ENCODE peak calls at places on chromosomes 12 and 14, in seven cellular contexts. F is HepG2, W is HCT116, I is A549, E is SK-N-SH, U is GM12878, Y is K562. M is an unnamed sample. For H3K9me3, the result is how much of the 10 kb centered on the place peaks cover.

GRCh38 chr14:73741386-73741875 is 27.2 kb upstream of the PNMA1 start:
- DNase-seq in E (peak), Y (peak), F (peak), U (no peak), I (no peak), W (no peak), M (no peak)

GRCh38 chr12:102631274-102631673 is 150.9 kb upstream of the IGF1 start:
- DNase-seq in E (no peak), I (peak), W (no peak), F (no peak), Y (no peak), U (no peak), M (no peak)

GRCh38 chr14:97408937-97409860 is 612.0 kb downstream of the VRK1 start:
- DNase-seq in W (no peak), Y (no peak), I (no peak), U (peak), E (no peak), F (no peak), M (no peak)

GRCh38 chr12:120940799-120941198 is 36.6 kb upstream of the SPPL3 start:
- DNase-seq in W (no peak), Y (no peak), F (no peak), I (no peak), U (no peak), E (no peak), M (no peak)

GRCh38 chr14:68373847-68374582 is 418.9 kb downstream of the ZFP36L1 start:
- DNase-seq in I (no peak), Y (no peak), W (no peak), F (no peak), U (no peak), E (no peak), M (no peak)

GRCh38 chr14:75044322-75044721 is 6.9 kb downstream of the MLH3 start:
- DNase-seq in E (no peak), U (no peak), W (no peak), I (no peak), F (no peak), Y (no peak), M (no peak)

GRCh38 chr14:101492716-101493115 is 68.6 kb upstream of the DIO3 start:
- DNase-seq in F (no peak), E (no peak), W (no peak), I (no peak), U (no peak), Y (no peak), M (no peak)

GRCh38 chr14:100392266-100392850 is 69.2 kb downstream of the SLC25A47 start:
- DNase-seq in W (no peak), U (no peak), E (no peak), I (no peak), Y (peak), F (no peak), M (no peak)

GRCh38 chr12:31853520-31853919 is 105.7 kb upstream of the RESF1 start:
- DNase-seq in W (no peak), I (no peak), E (no peak), F (no peak), U (no peak), Y (no peak), M (no peak)
- H3K9me3 ChIP-seq in W (under half), I (under half), E (under half), F (under half), U (under half), Y (under half), M (under half)

GRCh38 chr14:104969741-104970230 is 8.4 kb downstream of the AHNAK2 start:
- DNase-seq in E (no peak), I (no peak), W (no peak), U (no peak), Y (no peak), F (no peak), M (no peak)
- TF ChIP-seq REST in E (no peak), I (no peak), W (no peak), U (no peak), Y (no peak), F (no peak), M (no peak)

GRCh38 chr12:12983420-12984035 is 16.5 kb downstream of the HEBP1 start:
- DNase-seq in U (no peak), E (peak), I (peak), Y (peak), F (peak), W (peak), M (no peak)
- TF ChIP-seq CTCF in U (peak), E (peak), I (peak), Y (peak), F (peak), W (peak), M (peak)

GRCh38 chr12:38158428-38159091 is 158.0 kb upstream of the ALG10B start:
- DNase-seq in Y (no peak), E (no peak), F (no peak), I (no peak), U (no peak), W (no peak), M (no peak)
- H3K9me3 ChIP-seq in Y (under half), E (under half), F (under half), I (under half), U (under half), W (under half), M (under half)

GRCh38 chr12:124916370-124917134 is 2.1 kb upstream of the UBC start:
- DNase-seq in U (no peak), Y (peak), I (no peak), E (no peak), W (peak), F (peak), M (no peak)
- TF ChIP-seq REST in U (no peak), Y (no peak), I (no peak), E (peak), W (no peak), F (peak), M (no peak)

GRCh38 chr12:16939871-16940306 is 333.9 kb upstream of the LMO3 start:
- DNase-seq in F (peak), U (peak), E (peak), I (peak), Y (peak), W (peak), M (peak)
- TF ChIP-seq CTCF in F (peak), U (peak), E (peak), I (peak), Y (peak), W (peak), M (peak)

GRCh38 chr12:45014396-45014795 is 36.5 kb downstream of the DBX2 start:
- DNase-seq in U (no peak), W (no peak), Y (no peak), E (no peak), I (no peak), F (no peak), M (no peak)
- H3K9me3 ChIP-seq in U (under half), W (under half), Y (under half), E (under half), I (under half), F (under half), M (under half)

GRCh38 chr12:21910642-21911041 is 30.6 kb downstream of the ABCC9 start:
- DNase-seq in E (no peak), I (no peak), F (no peak), W (no peak), U (no peak), Y (no peak), M (no peak)
- TF ChIP-seq REST in E (no peak), I (no peak), F (no peak), W (no peak), U (no peak), Y (no peak), M (no peak)

DNA sequence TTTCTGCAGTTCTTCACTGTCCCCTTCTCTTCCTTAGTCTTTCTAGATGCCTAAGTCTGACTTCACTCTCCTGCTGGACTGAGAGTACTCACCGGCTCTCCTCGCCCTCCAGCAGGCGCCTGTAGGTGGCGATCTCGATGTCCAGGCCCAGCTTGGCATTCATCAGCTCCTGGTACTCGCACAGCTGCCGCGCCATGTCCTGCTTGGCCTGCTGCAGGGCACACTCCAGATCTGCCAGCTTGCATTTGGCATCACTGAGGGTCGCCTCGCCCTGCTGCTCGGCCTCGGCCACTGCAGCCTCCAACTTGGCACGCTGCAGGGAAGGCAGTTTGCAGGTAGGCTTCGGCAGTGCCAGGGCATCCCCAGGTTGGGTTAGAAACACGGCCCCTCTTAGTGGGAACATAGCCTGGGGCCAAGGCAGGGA is 5.2 kb downstream of the KRT84 start:
- DNase-seq in I (peak), F (no peak), E (peak), Y (peak), W (no peak), U (no peak), M (no peak)
- TF ChIP-seq CTCF in I (peak), F (peak), E (peak), Y (peak), W (peak), U (peak), M (peak)

DNA sequence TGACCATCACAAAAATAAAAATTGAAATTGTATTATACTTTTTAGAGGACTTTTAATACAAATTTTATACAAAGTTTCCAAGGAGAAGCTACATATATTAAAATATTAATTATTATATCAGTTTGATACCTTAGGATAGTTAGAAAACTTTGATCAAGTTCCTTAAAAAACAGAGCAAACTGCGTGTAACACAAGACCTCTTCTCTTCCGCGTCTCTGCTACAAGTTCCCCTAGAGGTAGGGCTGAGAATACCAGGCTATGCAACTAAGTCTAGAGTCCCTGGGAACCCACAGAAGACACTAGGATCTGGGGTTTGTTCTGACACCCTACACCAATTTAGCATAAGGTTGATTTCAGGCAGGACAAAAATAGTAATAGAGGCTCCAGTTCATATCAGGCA is 319.0 kb downstream of the FOXG1 start:
- DNase-seq in W (no peak), I (peak), Y (peak), U (no peak), E (peak), F (peak), M (no peak)
- H3K9me3 ChIP-seq in W (under half), I (under half), Y (under half), U (under half), E (under half), F (half or more), M (under half)